ENCODE peak calls at places on chromosomes 1 and 21, in six cellular contexts. C is DND-41, E is neural progenitor cell, V is mammary epithelial cell, B is K562, H is MM.1S. K is an unnamed sample.

GRCh38 chr1:186792870-186793581 is 35.7 kb upstream of the PLA2G4A start:
- DNase-seq in C (no peak), H (no peak), E (no peak), V (peak), B (no peak), K (peak)

GRCh38 chr1:217027403-217028080 is 304.3 kb upstream of the ESRRG start:
- DNase-seq in H (peak), C (no peak), B (no peak), E (no peak), V (no peak), K (no peak)

GRCh38 chr1:93716974-93717373 is 35.3 kb upstream of the BCAR3 start:
- DNase-seq in V (peak), E (no peak), C (peak), B (no peak), H (no peak), K (peak)

GRCh38 chr21:37087188-37087587 is 14.1 kb downstream of the TTC3 start:
- DNase-seq in V (peak), C (no peak), E (peak), B (peak), H (no peak), K (peak)

GRCh38 chr1:24266398-24266941 is 52.7 kb upstream of the GRHL3 start:
- DNase-seq in H (no peak), V (peak), C (no peak), E (no peak), B (no peak), K (peak)

GRCh38 chr1:54875000-54875399 is 12.0 kb downstream of the DHCR24 start:
- DNase-seq in H (no peak), V (no peak), B (no peak), E (no peak), C (no peak), K (no peak)

GRCh38 chr1:226061793-226062557 is 541 bp upstream of the H3-3A start:
- DNase-seq in H (no peak), C (peak), E (peak), B (peak), V (peak), K (peak)

GRCh38 chr1:73736125-73736524 is 461.9 kb downstream of the LRRIQ3 start:
- DNase-seq in B (no peak), E (no peak), H (no peak), V (no peak), C (no peak), K (no peak)

GRCh38 chr1:165624441-165624840 is 6.6 kb upstream of the MGST3 start:
- DNase-seq in B (no peak), E (no peak), H (no peak), V (no peak), C (no peak), K (no peak)

GRCh38 chr1:235402457-235403200 is 35.4 kb downstream of the TBCE start:
- DNase-seq in C (no peak), B (no peak), V (no peak), H (no peak), E (no peak), K (peak)

GRCh38 chr1:228984646-228985631 is 249.7 kb downstream of the RHOU start:
- DNase-seq in H (no peak), B (no peak), E (no peak), C (no peak), V (no peak), K (no peak)

GRCh38 chr1:205665216-205665757 is 15.0 kb downstream of the SLC45A3 start:
- DNase-seq in V (no peak), E (no peak), H (no peak), C (no peak), B (no peak), K (no peak)

GRCh38 chr21:32940079-32941014 is 85.4 kb upstream of the OLIG2 start:
- DNase-seq in C (peak), E (peak), H (peak), V (peak), B (peak), K (peak)

GRCh38 chr1:2609271-2610035 is 22.9 kb downstream of the PRXL2B start:
- DNase-seq in B (no peak), H (no peak), C (no peak), E (no peak), V (no peak), K (no peak)

GRCh38 chr1:21005840-21006239 is 170.9 kb downstream of the EIF4G3 start:
- DNase-seq in V (no peak), H (no peak), E (no peak), C (no peak), B (no peak), K (no peak)

GRCh38 chr1:240539700-240540414 is 72.1 kb downstream of the GREM2 start:
- DNase-seq in C (peak), H (no peak), V (no peak), B (no peak), E (no peak), K (no peak)

GRCh38 chr1:38941527-38942019 is at the start of gene RHBDL2:
- DNase-seq in V (peak), B (no peak), C (no peak), E (peak), H (no peak), K (peak)

GRCh38 chr1:116379674-116380498 is 6.8 kb downstream of the ATP1A1 start:
- DNase-seq in B (no peak), E (no peak), C (no peak), H (no peak), V (no peak), K (no peak)

GRCh38 chr1:210373878-210374599 is 45.3 kb downstream of the HHAT start:
- DNase-seq in E (peak), V (peak), H (peak), B (peak), C (peak), K (peak)

GRCh38 chr1:169426174-169426716 is 1.0 kb downstream of the CCDC181 start:
- DNase-seq in B (no peak), E (no peak), H (no peak), V (no peak), C (no peak), K (no peak)

GRCh38 chr1:93635614-93636543 is 45.8 kb downstream of the BCAR3 start:
- DNase-seq in B (no peak), C (no peak), V (no peak), H (no peak), E (peak), K (peak)

DNA sequence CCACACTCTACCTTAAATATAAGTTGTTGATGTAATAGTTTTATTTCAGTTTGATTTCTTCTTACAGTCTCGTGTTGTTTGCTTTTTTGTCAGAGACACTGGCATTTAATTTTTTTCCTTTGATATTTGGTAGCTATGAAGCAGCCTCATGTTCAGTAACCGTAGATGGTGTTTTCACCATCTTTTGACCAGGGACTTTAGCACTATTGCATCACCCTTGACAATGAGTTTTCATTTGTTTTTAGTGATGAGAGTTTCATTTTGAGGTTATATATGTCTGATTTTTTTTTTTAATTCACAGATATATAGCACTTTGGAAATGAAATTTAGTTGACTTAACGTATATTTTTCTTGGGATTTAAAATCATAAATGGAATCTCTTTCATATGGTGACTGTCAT is 36.2 kb downstream of the CEP350 start:
- DNase-seq in H (peak), V (no peak), E (no peak), C (no peak), B (no peak), K (no peak)
- H3K4me3 ChIP-seq in H (no peak), V (no peak), E (no peak), C (no peak), B (no peak), K (no peak)

GRCh38 chr1:37032660-37033354 is 1.5 kb downstream of the GRIK3 start:
- DNase-seq in B (no peak), E (peak), V (no peak), C (no peak), H (no peak), K (no peak)
- TF ChIP-seq EZH2 in B (no peak), E (no peak), V (peak), C (no peak), H (no peak), K (peak)

DNA sequence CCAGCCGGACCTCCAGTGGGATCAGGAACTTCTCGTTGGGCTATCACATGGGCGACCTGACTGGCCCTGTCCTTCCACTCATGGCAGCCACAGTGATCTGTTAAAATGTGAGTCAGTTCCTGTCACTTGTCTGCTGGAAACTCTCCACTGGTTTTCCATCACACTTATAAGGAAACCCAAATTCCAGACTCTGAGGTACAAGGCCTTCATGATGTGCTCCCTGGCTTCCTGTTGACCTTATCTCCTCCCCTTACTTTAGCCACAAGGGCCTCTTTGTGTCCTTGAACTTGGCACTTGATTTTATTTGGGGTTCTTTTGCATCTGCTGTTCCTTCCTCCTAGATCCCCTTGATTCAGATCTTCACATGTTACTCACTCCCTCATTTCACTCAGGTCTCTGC is 96.8 kb downstream of the TENT5C start:
- DNase-seq in H (no peak), C (no peak), V (no peak), B (no peak), E (no peak), K (no peak)
- H3K4me3 ChIP-seq in H (no peak), C (no peak), V (no peak), B (no peak), E (no peak), K (no peak)

DNA sequence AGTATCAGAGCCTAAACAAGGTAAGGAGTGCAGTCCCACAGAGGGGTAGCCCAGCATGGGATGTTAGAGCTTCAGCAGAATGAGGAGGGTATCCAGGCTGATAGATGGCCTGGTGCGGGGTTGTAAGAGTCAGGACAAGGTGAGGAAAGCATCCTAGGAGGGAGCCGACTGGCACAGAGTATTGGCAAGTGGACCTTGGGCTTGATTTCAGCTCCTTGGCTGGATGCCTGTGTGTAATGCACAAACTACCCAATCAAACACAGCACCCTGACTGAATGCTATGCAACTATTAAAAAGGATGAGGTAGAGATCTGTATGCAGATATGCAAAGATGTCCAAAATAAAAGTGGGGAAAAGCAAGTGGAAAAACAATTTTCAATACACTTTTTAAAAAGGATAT is 18.0 kb downstream of the DENND2C start:
- DNase-seq in V (no peak), B (no peak), H (no peak), E (no peak), C (no peak), K (no peak)
- TF ChIP-seq EZH2 in V (no peak), B (no peak), H (no peak), E (no peak), C (no peak), K (no peak)